ENCODE peak calls at places on chromosomes 5 and 9, in six cellular contexts. X is uterus; D is activated CD4-positive, alpha-beta T cell treated with anti-CD3 and anti-CD28 coated beads, Interleukin-2, amount 50 U/mL, for 24 hours; I is kidney tubule cell; Y is NCI-H146; T is frontal cortex. W is an unnamed sample.

GRCh38 chr5:35246928-35247644 is 16.8 kb upstream of the PRLR start:
- DNase-seq in T (no peak), Y (no peak), X (peak), D (no peak), I (no peak), W (no peak)

GRCh38 chr9:84301851-84302250 is 38.7 kb downstream of the SLC28A3 start:
- DNase-seq in T (no peak), X (no peak), D (no peak), Y (no peak), I (peak), W (no peak)

GRCh38 chr5:152105085-152105484 is 180.4 kb upstream of the GLRA1 start:
- DNase-seq in D (no peak), I (no peak), T (no peak), Y (no peak), X (no peak), W (no peak)

GRCh38 chr5:58683567-58683966 is 100.7 kb downstream of the RAB3C start:
- DNase-seq in Y (no peak), D (no peak), X (no peak), I (no peak), T (no peak), W (no peak)

GRCh38 chr5:28512648-28513047 is 1474.3 kb upstream of the CDH9 start:
- DNase-seq in X (no peak), Y (no peak), I (no peak), T (no peak), D (no peak), W (no peak)

GRCh38 chr5:142839711-142840441 is 69.7 kb downstream of the ARHGAP26 start:
- DNase-seq in I (no peak), Y (no peak), X (peak), T (no peak), D (no peak), W (peak)

GRCh38 chr5:169848792-169849191 is 131.5 kb downstream of the INSYN2B start:
- DNase-seq in I (no peak), T (no peak), X (no peak), D (no peak), Y (no peak), W (no peak)

GRCh38 chr5:88021141-88021540 is 247.5 kb downstream of the TMEM161B start:
- DNase-seq in I (no peak), Y (no peak), D (no peak), T (no peak), X (no peak), W (peak)

GRCh38 chr5:56466136-56466816 is 233.1 kb upstream of the ANKRD55 start:
- DNase-seq in D (no peak), X (no peak), Y (no peak), I (peak), T (no peak), W (no peak)

GRCh38 chr5:32712463-32713395 is 1.6 kb downstream of the NPR3 start:
- DNase-seq in T (no peak), D (no peak), I (no peak), X (no peak), Y (no peak), W (no peak)

GRCh38 chr9:14271078-14271673 is 42.8 kb downstream of the NFIB start:
- DNase-seq in I (peak), X (peak), T (no peak), D (no peak), Y (peak), W (no peak)

GRCh38 chr5:126430631-126431030 is 7.4 kb downstream of the GRAMD2B start:
- DNase-seq in I (no peak), T (no peak), D (no peak), Y (no peak), X (no peak), W (no peak)

GRCh38 chr9:121833061-121833460 is 181.6 kb downstream of the DAB2IP start:
- DNase-seq in D (no peak), Y (no peak), T (no peak), X (peak), I (no peak), W (no peak)

GRCh38 chr9:112874006-112874405 is 16.7 kb downstream of the SLC46A2 start:
- DNase-seq in I (no peak), T (no peak), D (no peak), X (no peak), Y (no peak), W (no peak)

GRCh38 chr5:66171349-66172344 is 27.5 kb downstream of the SREK1 start:
- DNase-seq in T (no peak), Y (peak), I (peak), D (no peak), X (peak), W (peak)

GRCh38 chr9:115466784-115467183 is 348.8 kb upstream of the TNC start:
- DNase-seq in T (no peak), I (no peak), D (no peak), X (no peak), Y (no peak), W (no peak)

GRCh38 chr9:110143969-110144545 is 63.9 kb downstream of the C9orf152 start:
- DNase-seq in D (no peak), X (no peak), Y (no peak), T (no peak), I (peak), W (peak)

GRCh38 chr5:119063579-119064379 is 7.1 kb upstream of the DMXL1 start:
- DNase-seq in I (no peak), Y (no peak), T (no peak), X (no peak), D (no peak), W (no peak)

GRCh38 chr9:127503379-127503921 is 52.1 kb downstream of the LRSAM1 start:
- DNase-seq in X (no peak), Y (no peak), I (no peak), D (no peak), T (no peak), W (no peak)

GRCh38 chr5:113343343-113343742 is 91.4 kb downstream of the TSSK1B start:
- DNase-seq in X (no peak), I (no peak), T (no peak), D (no peak), Y (no peak), W (no peak)

W was measured in DMS53.